ENCODE peak calls at places on chromosomes 6 and 20, in five cellular contexts. Z, V, I, A and H are unnamed samples.

GRCh38 chr6:157985378-157986155 is 3.9 kb downstream of the SYNJ2 start:
- DNase-seq in Z (no peak), V (no peak), I (no peak), A (no peak), H (no peak)

GRCh38 chr6:34532230-34532629 is 23.9 kb downstream of the SPDEF start:
- DNase-seq in Z (no peak), V (no peak), I (no peak), A (no peak), H (no peak)

GRCh38 chr20:25606094-25606640 is 17.6 kb downstream of the NANP start:
- DNase-seq in Z (no peak), V (no peak), I (no peak), A (no peak), H (no peak)

GRCh38 chr6:153170511-153170910 is 39.4 kb upstream of the RGS17 start:
- DNase-seq in Z (no peak), V (no peak), I (no peak), A (no peak), H (no peak)

GRCh38 chr6:88238065-88238464 is 71.9 kb upstream of the CNR1 start:
- DNase-seq in Z (no peak), V (peak; percentile 10), I (no peak), A (no peak), H (no peak)

GRCh38 chr6:35294308-35294945 is 3.2 kb upstream of the DEF6 start:
- DNase-seq in Z (no peak), V (no peak), I (peak; percentile 43), A (no peak), H (no peak)

GRCh38 chr20:23397961-23398360 is 23.3 kb downstream of the NAPB start:
- DNase-seq in Z (no peak), V (no peak), I (no peak), A (no peak), H (no peak)

GRCh38 chr6:15442467-15442866 is 196.6 kb downstream of the JARID2 start:
- DNase-seq in Z (no peak), V (no peak), I (no peak), A (no peak), H (no peak)

GRCh38 chr20:44271915-44272663 is 25.0 kb downstream of the GDAP1L1 start:
- DNase-seq in Z (no peak), V (no peak), I (no peak), A (no peak), H (no peak)

GRCh38 chr6:34243901-34244884 is 4.6 kb downstream of the SMIM29 start:
- DNase-seq in Z (no peak), V (peak; percentile 89), I (no peak), A (no peak), H (peak; percentile 63)

GRCh38 chr20:59120491-59120890 is 43.1 kb upstream of the ZNF831 start:
- DNase-seq in Z (peak; percentile 22), V (no peak), I (no peak), A (no peak), H (no peak)